ENCODE peak calls at places on chromosomes 3 and 15, in five cellular contexts. W, C, K, L and V are unnamed samples.

GRCh38 chr3:16183601-16184270 is 9.3 kb downstream of the GALNT15 start:
- DNase-seq in W (no peak), K (no peak), L (no peak), C (no peak), V (peak)

GRCh38 chr15:70379938-70380337 is 282.2 kb upstream of the TLE3 start:
- DNase-seq in K (no peak), L (no peak), W (no peak), C (no peak), V (no peak)

GRCh38 chr3:110738531-110738930 is 333.1 kb upstream of the NECTIN3 start:
- DNase-seq in K (no peak), L (no peak), C (no peak), W (no peak), V (no peak)

GRCh38 chr15:89772933-89773583 is 3.1 kb upstream of the MESP2 start:
- DNase-seq in K (no peak), W (peak), L (no peak), C (peak), V (no peak)

GRCh38 chr15:81400640-81401236 is 26.7 kb upstream of the TMC3 start:
- DNase-seq in C (peak), W (peak), L (no peak), K (no peak), V (peak)

GRCh38 chr15:47397587-47397986 is 319.7 kb upstream of the SEMA6D start:
- DNase-seq in C (no peak), K (no peak), L (no peak), W (no peak), V (no peak)

GRCh38 chr3:177419904-177420601 is 222.8 kb upstream of the TBL1XR1 start:
- DNase-seq in W (no peak), C (no peak), K (no peak), L (no peak), V (no peak)

GRCh38 chr3:128984596-128984995 is 9.3 kb downstream of the CFAP92 start:
- DNase-seq in K (no peak), W (no peak), L (no peak), C (no peak), V (no peak)

GRCh38 chr3:142226474-142226873 is 1.1 kb upstream of the GK5 start:
- DNase-seq in L (no peak), K (no peak), C (no peak), W (peak), V (no peak)

GRCh38 chr3:101414121-101414520 is 93.7 kb upstream of the IMPG2 start:
- DNase-seq in W (no peak), L (no peak), C (no peak), K (no peak), V (no peak)

GRCh38 chr3:180018588-180018987 is 18.1 kb downstream of the PEX5L start:
- DNase-seq in L (no peak), W (no peak), K (no peak), C (no peak), V (no peak)

GRCh38 chr3:107847791-107848190 is 243.0 kb downstream of the CD47 start:
- DNase-seq in W (no peak), C (no peak), L (no peak), K (no peak), V (no peak)

GRCh38 chr3:146259880-146260589 is 9.1 kb upstream of the PLSCR4 start:
- DNase-seq in K (no peak), W (no peak), L (no peak), C (no peak), V (no peak)

GRCh38 chr3:136750922-136751258 is 1.3 kb downstream of the STAG1 start:
- DNase-seq in W (no peak), L (no peak), K (no peak), C (no peak), V (no peak)

GRCh38 chr3:112499328-112499727 is at the start of gene BTLA:
- DNase-seq in K (no peak), L (no peak), C (no peak), W (no peak), V (no peak)

GRCh38 chr15:24954783-24955548 is at the start of the genes SNRPN and SNURF:
- DNase-seq in W (peak), L (peak), C (no peak), K (peak), V (peak)

GRCh38 chr3:51955175-51955892 is at the start of gene GPR62:
- DNase-seq in C (no peak), W (no peak), K (no peak), L (no peak), V (peak)

GRCh38 chr3:46420931-46421330 is 13.9 kb downstream of the CCRL2 start:
- DNase-seq in K (no peak), L (no peak), W (no peak), C (no peak), V (no peak)

GRCh38 chr3:9405756-9406155 is 8.3 kb downstream of the SETD5 start:
- DNase-seq in W (no peak), K (no peak), L (no peak), C (no peak), V (no peak)

GRCh38 chr15:64905119-64905831 is 6.4 kb upstream of the ANKDD1A start:
- DNase-seq in L (peak), C (no peak), K (peak), W (peak), V (no peak)

GRCh38 chr15:72227192-72227586 is 3.8 kb downstream of the PKM start:
- DNase-seq in K (no peak), W (no peak), L (no peak), C (peak), V (no peak)

GRCh38 chr3:10554236-10554611 is 48.8 kb upstream of the ATP2B2 start:
- DNase-seq in W (no peak), L (no peak), K (no peak), C (no peak), V (no peak)

GRCh38 chr3:102182162-102182561 is 252.7 kb upstream of the ZPLD1 start:
- DNase-seq in L (no peak), W (no peak), K (no peak), C (no peak), V (no peak)

GRCh38 chr15:98401029-98401428 is 247.3 kb upstream of the IGF1R start:
- DNase-seq in C (no peak), W (no peak), K (peak), L (no peak), V (no peak)

GRCh38 chr3:65713016-65713415 is 325.7 kb downstream of the MAGI1 start:
- DNase-seq in W (no peak), C (no peak), K (no peak), L (no peak), V (no peak)

GRCh38 chr15:88621789-88622604 is 857 bp downstream of the AEN start:
- DNase-seq in W (peak), C (no peak), K (no peak), L (no peak), V (no peak)

GRCh38 chr15:87537295-87537694 is 719.2 kb downstream of the NTRK3 start:
- DNase-seq in W (no peak), L (no peak), C (no peak), K (no peak), V (no peak)

GRCh38 chr3:124520970-124521369 is 209.3 kb upstream of the UMPS start:
- DNase-seq in K (no peak), W (no peak), L (no peak), C (no peak), V (no peak)

GRCh38 chr3:142497729-142498128 is 49.9 kb upstream of the XRN1 start:
- DNase-seq in K (no peak), W (no peak), C (no peak), L (no peak), V (no peak)

GRCh38 chr15:67892559-67893377 is 52.9 kb upstream of the RNU6-1 start:
- DNase-seq in L (no peak), K (no peak), C (no peak), W (no peak), V (no peak)

GRCh38 chr3:129389572-129389937 is 38.9 kb downstream of the EFCAB12 start:
- DNase-seq in L (no peak), C (no peak), K (no peak), W (no peak), V (no peak)

GRCh38 chr3:37712387-37712786 is 149.3 kb upstream of the CTDSPL start:
- DNase-seq in W (no peak), K (no peak), C (no peak), L (no peak), V (no peak)

GRCh38 chr3:37707428-37708372 is 154.0 kb upstream of the CTDSPL start:
- DNase-seq in K (no peak), L (no peak), W (no peak), C (no peak), V (no peak)

GRCh38 chr3:37711721-37712120 is 150.0 kb upstream of the CTDSPL start:
- DNase-seq in L (no peak), C (no peak), K (no peak), W (no peak), V (no peak)

GRCh38 chr3:37708789-37709188 is 152.9 kb upstream of the CTDSPL start:
- DNase-seq in L (no peak), C (no peak), W (no peak), K (no peak), V (no peak)

GRCh38 chr3:37709946-37710345 is 151.7 kb upstream of the CTDSPL start:
- DNase-seq in K (no peak), C (no peak), W (no peak), L (no peak), V (no peak)
- TF ChIP-seq POLR2A in K (no peak), C (no peak), W (no peak), L (no peak), V (no peak)

DNA sequence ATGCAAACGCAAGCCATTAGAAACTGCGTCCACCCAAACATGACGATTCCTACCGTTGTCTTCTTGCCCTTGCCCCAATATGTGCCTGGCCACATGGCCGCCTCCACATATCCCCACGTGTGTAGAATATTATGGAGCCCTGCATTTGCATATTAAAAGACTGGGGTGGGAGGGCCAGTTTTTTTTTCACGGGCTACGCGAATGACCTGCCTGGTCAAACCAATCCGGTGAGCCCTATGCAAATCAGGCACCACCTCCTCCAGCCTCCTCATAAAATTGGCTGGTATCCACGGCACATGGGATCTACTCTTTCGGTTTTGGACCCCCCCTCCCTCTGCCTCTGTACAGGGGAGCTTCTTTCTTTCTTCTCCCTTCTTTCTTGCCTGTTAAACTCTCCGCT is 381.0 kb upstream of the RGMA start:
- DNase-seq in K (no peak), L (no peak), W (no peak), C (no peak), V (no peak)
- TF ChIP-seq POLR2A in K (no peak), L (no peak), W (no peak), C (no peak), V (no peak)

GRCh38 chr3:49170744-49171118 is 667 bp upstream of the KLHDC8B start:
- DNase-seq in K (no peak), C (no peak), L (no peak), W (no peak), V (no peak)

GRCh38 chr3:49172616-49173041 is 1.2 kb downstream of the KLHDC8B start:
- DNase-seq in L (no peak), W (no peak), K (no peak), C (no peak), V (no peak)

GRCh38 chr3:49173116-49173791 is 1.9 kb downstream of the KLHDC8B start:
- DNase-seq in W (no peak), L (peak), C (no peak), K (peak), V (no peak)

GRCh38 chr3:49171775-49172500 is 540 bp downstream of the KLHDC8B start:
- DNase-seq in W (no peak), L (no peak), C (no peak), K (no peak), V (no peak)

DNA sequence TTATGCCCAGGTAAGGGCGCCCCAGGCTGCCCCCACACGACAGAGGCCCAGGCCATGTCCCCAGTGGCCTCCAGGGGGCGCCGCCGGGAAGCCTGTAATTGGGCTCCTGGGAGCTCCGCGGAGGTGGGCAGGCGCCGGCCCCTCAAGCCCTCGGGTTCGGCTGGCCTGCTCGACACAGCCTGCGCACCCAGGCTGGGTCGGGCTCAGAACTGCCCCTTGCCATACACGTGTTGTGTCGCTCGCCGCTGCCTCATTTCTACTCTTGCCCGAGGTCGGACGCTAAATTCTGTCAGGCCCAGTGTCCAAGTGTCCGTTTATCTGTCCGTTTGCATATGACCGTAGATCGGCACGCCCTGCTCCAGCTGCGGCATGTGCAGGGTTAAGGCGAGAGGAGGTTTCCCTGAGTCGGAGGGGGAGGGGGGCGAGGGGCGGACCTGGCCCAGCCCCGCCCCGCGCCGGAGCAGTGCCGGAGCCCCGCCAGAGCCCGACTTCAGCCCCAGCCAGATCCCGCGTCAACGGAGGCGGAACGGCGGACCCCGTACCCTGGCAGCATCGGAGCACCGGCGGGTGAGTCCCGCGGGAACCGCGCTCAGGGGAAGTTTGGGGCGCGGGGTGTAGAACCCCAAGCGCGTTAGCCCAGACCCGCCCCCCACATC is at the start of gene KLHDC8B:
- DNase-seq in W (peak), K (peak), L (peak), C (peak), V (peak)
- TF ChIP-seq POLR2A in W (peak), K (peak), L (no peak), C (peak), V (peak)

DNA sequence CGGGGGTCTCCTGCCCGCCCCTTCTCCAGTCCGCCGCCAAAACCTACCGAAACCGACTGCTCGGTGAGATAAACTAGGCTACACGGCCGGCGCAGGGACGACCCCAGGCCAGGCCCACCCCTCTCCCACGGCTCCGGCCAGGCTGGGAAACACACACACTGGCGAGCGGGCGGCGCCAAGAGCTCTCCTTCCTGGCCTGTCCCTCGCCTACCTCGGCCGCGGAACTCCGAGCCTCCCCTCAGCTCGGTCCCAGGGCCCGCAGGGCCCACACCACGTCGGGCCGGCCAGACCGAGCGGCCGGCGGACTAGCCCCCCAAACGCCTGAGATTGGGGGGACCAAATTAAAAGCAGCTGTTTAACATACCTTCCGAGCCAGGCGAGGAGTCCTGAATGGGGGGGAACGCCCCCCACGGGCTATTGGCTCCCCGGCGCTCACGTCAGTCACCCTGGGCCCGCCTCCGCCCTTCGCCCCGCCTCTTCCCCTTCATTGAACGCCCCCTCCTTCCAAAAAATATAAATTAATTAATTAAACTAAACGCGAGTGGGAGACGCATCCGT is 4.0 kb upstream of the SIN3A start:
- DNase-seq in C (peak), W (peak), L (peak), K (peak), V (peak)
- TF ChIP-seq POLR2A in C (peak), W (no peak), L (no peak), K (peak), V (no peak)

GRCh38 chr3:57257678-57258077 is 30.1 kb downstream of the APPL1 start:
- DNase-seq in W (no peak), K (no peak), L (no peak), C (no peak), V (no peak)

GRCh38 chr3:57256844-57257243 is 29.3 kb downstream of the APPL1 start:
- DNase-seq in K (no peak), C (no peak), W (no peak), L (peak), V (no peak)

GRCh38 chr3:57252404-57252803 is 24.9 kb downstream of the APPL1 start:
- DNase-seq in L (no peak), K (no peak), C (no peak), W (no peak), V (no peak)
- TF ChIP-seq POLR2A in L (no peak), K (no peak), C (no peak), W (no peak), V (no peak)

GRCh38 chr15:42159381-42160015 is 3.1 kb upstream of the PLA2G4F start:
- DNase-seq in L (peak), C (no peak), W (no peak), K (peak), V (no peak)
- TF ChIP-seq POLR2A in L (no peak), C (no peak), W (no peak), K (no peak), V (no peak)

DNA sequence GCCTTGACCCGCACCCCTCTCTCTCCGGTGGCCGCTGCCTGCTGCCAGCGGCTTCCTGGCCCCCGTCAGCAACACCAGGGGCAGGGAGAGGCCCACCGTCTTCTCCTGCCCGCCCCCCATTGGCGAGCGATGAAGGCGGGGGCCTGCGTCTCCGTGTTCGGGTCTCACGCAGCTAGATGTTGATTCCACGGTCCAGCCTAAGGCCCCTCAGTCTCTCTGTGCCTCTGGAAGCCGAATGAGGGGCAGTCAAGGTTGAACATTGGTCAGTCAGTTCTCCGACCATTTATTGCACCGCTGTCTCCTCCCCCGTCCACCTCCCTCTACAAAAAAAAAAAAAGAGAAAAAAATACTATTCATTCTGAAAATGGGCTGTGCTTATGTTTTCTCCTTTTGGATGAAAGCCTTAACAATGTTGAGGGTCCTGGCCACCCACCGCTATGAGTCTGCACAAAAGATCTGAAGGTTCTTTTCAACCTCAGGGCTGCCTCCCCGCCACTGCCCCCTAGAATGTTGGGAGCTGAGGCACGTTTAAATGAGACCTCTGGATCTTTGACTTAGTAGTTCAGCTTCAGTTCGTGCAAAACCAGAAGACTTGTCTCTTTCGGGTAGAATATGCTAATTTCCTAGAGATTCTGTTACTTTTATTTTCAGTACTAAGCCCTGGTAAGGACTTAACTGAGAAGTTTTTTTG is 724 bp downstream of the IREB2 start:
- DNase-seq in K (no peak), W (peak), L (no peak), C (no peak), V (no peak)
- TF ChIP-seq POLR2A in K (peak), W (no peak), L (no peak), C (no peak), V (no peak)

GRCh38 chr3:42130329-42131070 is 39.3 kb downstream of the TRAK1 start:
- DNase-seq in C (no peak), W (peak), L (no peak), K (no peak), V (no peak)
- TF ChIP-seq POLR2A in C (no peak), W (no peak), L (no peak), K (no peak), V (no peak)

GRCh38 chr15:90871097-90871715 is 2.8 kb downstream of the FURIN start:
- DNase-seq in K (peak), L (peak), W (no peak), C (no peak), V (no peak)

GRCh38 chr15:90873998-90874605 is 5.7 kb downstream of the FURIN start:
- DNase-seq in W (no peak), K (no peak), C (no peak), L (no peak), V (no peak)

GRCh38 chr15:90873488-90873997 is 5.2 kb downstream of the FURIN start:
- DNase-seq in L (no peak), C (no peak), K (no peak), W (no peak), V (no peak)

GRCh38 chr15:90871716-90872480 is 3.5 kb downstream of the FURIN start:
- DNase-seq in L (no peak), K (peak), W (no peak), C (no peak), V (no peak)

DNA sequence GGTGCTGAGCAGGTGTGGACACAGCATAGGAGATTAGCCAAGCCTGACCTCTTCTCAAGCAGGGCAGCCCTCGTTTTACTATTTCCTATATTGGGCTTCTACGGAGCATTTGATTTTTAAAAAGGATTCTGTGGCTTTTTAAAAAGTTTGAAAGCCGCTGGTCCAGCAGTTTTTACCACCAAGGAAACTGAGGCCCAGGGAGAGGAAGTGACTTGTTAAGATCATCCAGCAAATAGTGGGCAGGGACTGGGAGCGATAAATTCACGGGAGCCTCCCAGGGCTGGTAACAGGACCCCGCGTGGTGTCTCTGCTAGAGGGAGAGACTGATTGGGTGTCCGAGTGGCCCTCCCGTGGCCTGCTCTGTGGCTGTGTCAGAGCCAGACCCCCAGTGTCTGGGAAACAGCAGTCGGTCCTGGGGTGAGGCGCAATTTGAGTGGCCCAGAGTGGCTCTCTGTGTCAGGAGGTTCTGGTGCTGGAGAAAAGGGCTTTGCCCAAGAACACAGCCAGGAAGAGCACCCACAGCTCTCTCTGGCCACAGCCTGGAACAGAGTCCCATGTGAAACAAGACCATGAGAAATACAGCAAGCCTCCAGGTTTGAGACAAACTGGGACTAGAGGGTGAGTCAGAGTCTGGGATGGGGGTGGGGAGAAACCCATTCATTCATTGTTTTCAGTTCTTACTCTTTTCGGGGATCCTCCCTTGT is 4.2 kb downstream of the FURIN start:
- DNase-seq in C (no peak), W (no peak), L (no peak), K (no peak), V (peak)
- TF ChIP-seq POLR2A in C (no peak), W (no peak), L (no peak), K (peak), V (peak)